ENCODE peak calls at places on chromosomes 12 and 14, in four cellular contexts. Q is GM12878, L is K562, R is HepG2. E is an unnamed sample.

GRCh38 chr12:1823237-1823636 is 2.9 kb downstream of the LRTM2 start:
- DNase-seq in Q (no peak), L (no peak), R (no peak), E (no peak)

GRCh38 chr12:76031081-76031413 is 529 bp downstream of the PHLDA1 start:
- DNase-seq in Q (no peak), L (peak), R (no peak), E (no peak)

GRCh38 chr12:62995097-62995496 is 60.1 kb upstream of the PPM1H start:
- DNase-seq in Q (no peak), L (no peak), R (no peak), E (no peak)

GRCh38 chr12:119363490-119363889 is 29.0 kb downstream of the CCDC60 start:
- DNase-seq in Q (no peak), L (no peak), R (no peak), E (no peak)

GRCh38 chr12:120126635-120127005 is 10.1 kb upstream of the RAB35 start:
- DNase-seq in Q (no peak), L (no peak), R (no peak), E (no peak)

GRCh38 chr12:112170376-112170775 is 45.0 kb downstream of the TRAFD1 start:
- DNase-seq in Q (no peak), L (peak), R (no peak), E (peak)

GRCh38 chr12:6871052-6871957 is 1.8 kb downstream of the SPSB2 start:
- DNase-seq in Q (no peak), L (peak), R (no peak), E (no peak)

GRCh38 chr12:117528538-117528937 is 167.1 kb upstream of the NOS1 start:
- DNase-seq in Q (no peak), L (no peak), R (no peak), E (no peak)

GRCh38 chr14:50060871-50061663 is 55.3 kb downstream of the VCPKMT start:
- DNase-seq in Q (no peak), L (peak), R (peak), E (peak)

GRCh38 chr12:71947645-71948105 is 9.0 kb downstream of the TPH2 start:
- DNase-seq in Q (no peak), L (no peak), R (peak), E (no peak)

GRCh38 chr12:42946776-42947435 is 357.4 kb upstream of the PRICKLE1 start:
- DNase-seq in Q (no peak), L (no peak), R (no peak), E (no peak)

GRCh38 chr12:31820832-31821231 is 92.0 kb upstream of the AMN1 start:
- DNase-seq in Q (no peak), L (no peak), R (no peak), E (no peak)
- TF ChIP-seq TARDBP in Q (no peak), L (no peak), R (no peak), E (no peak)

GRCh38 chr12:95583933-95584332 is 32.7 kb upstream of the USP44 start:
- DNase-seq in Q (no peak), L (peak), R (no peak), E (no peak)

GRCh38 chr12:95577820-95578219 is 26.5 kb upstream of the USP44 start:
- DNase-seq in Q (no peak), L (no peak), R (no peak), E (no peak)

DNA sequence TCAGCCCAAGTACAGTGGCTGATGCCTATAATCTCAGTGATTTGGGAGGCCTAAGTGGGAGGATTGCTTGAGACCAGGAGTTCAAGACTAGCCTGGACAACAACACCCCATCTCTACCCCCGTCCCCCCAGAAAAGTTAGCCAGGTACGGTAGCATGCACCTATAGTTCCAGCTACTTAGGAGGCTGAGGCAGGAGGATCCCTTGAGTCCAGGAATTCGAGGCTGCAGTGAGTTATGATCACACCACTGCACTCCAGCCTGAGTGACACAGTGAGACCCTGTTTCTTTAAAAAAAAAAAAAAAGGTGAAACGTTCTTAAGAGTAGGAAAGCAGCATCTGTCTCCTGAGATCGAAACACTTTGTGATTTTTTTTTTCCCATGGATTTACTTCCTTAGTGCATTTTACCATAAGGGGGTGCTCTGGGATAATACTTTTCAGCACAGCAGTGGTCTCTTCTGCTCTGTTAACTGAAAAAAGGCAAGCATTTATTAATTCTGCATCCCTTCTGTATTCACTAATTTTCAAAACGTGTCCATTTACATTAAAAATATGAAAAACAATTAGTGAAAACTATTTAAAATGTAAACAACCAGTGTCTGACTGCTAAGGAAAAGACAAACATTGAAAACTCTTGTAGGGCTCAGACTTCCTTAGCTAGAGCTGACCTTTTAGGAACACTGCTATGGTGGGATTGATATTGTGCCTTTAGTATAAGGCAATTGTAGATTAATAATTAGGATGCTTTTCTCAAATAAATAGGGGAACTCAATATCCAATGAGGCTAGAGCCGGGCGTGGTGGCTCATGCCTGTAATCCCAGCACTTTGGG is 31.2 kb upstream of the USP44 start:
- DNase-seq in Q (no peak), L (no peak), R (peak), E (peak)
- TF ChIP-seq TARDBP in Q (no peak), L (no peak), R (no peak), E (no peak)

GRCh38 chr14:101122855-101123129 is 219.3 kb upstream of the RTL1 start:
- DNase-seq in Q (no peak), L (no peak), R (no peak), E (no peak)
- TF ChIP-seq TARDBP in Q (no peak), L (no peak), R (no peak), E (no peak)

DNA sequence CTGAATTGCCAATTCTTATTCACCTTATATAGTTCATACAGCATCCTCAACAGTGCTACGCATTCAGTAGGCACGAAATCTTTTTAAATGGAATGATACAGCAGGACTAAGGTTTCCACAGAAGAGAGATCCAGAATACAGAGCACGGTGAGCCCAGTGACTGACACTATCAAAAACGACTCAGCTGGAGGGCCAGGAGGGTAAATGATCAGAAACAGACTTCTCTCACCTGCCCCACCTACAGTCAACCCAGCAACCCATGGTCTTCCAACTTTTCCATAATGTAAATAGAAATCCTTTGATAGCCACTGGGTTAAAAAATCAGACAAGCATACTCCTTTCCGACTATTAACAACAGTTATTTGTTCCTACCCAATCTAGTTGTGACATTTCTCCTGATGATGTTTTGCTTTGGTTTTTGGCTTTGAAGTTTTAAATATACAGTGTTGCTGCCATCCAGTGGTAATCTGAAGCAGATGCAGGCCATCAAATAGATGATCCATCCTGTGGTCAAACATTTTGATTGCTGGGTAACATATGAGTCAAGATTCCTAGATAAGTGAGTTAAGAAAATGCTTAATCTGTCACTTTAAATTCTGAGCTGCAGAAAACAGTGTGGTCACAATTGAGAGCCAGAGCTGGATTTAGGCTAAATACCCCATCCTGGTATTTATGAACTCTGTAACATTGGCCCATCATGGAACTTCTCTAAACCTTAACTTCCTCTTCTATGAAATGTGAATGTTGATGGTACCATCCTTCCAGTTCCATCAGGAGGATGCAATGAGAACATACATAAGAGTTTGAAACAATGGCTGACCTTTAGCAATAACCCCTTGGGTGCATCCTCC is 42.0 kb downstream of the GPHB5 start:
- DNase-seq in Q (no peak), L (peak), R (peak), E (peak)
- TF ChIP-seq TARDBP in Q (no peak), L (no peak), R (no peak), E (no peak)

GRCh38 chr14:88195676-88196075 is 127.4 kb downstream of the KCNK10 start:
- DNase-seq in Q (no peak), L (no peak), R (no peak), E (no peak)
- TF ChIP-seq TARDBP in Q (no peak), L (no peak), R (no peak), E (no peak)

E was measured in HEK293T.